ENCODE peak calls at places on chromosomes 13 and 19, in six cellular contexts. T, H, E, R, X and V are unnamed samples.

GRCh38 chr13:82294226-82294625 is 1588.0 kb downstream of the SLITRK1 start:
- DNase-seq in H (no peak), R (no peak), E (no peak), T (no peak), X (no peak), V (no peak)

GRCh38 chr19:5445667-5446066 is 9.6 kb upstream of the ZNRF4 start:
- DNase-seq in E (no peak), T (no peak), X (peak; percentile 8), H (no peak), R (peak; percentile 49), V (no peak)

GRCh38 chr19:966481-967088 is 17.6 kb upstream of the WDR18 start:
- DNase-seq in R (no peak), T (no peak), H (no peak), E (no peak), X (no peak), V (no peak)

GRCh38 chr19:49809155-49809986 is 3.7 kb downstream of the FUZ start:
- DNase-seq in X (no peak), E (peak; percentile 75), R (peak; percentile 42), H (peak; percentile 59), T (no peak), V (peak; percentile 53)

GRCh38 chr19:28981994-28982393 is 231.0 kb downstream of the UQCRFS1 start:
- DNase-seq in R (no peak), H (no peak), T (no peak), X (no peak), E (no peak), V (no peak)

GRCh38 chr19:19236173-19236572 is 24.4 kb downstream of the NCAN start:
- DNase-seq in T (no peak), E (no peak), R (no peak), X (no peak), H (no peak), V (no peak)

GRCh38 chr13:83350569-83350968 is 531.7 kb downstream of the SLITRK1 start:
- DNase-seq in E (no peak), H (no peak), T (no peak), R (peak; percentile 7), X (peak; percentile 4), V (no peak)

GRCh38 chr13:61880576-61881283 is 465.1 kb upstream of the PCDH20 start:
- DNase-seq in X (peak; percentile 25), E (peak; percentile 3), H (peak; percentile 7), T (peak; percentile 60), R (peak; percentile 34), V (no peak)

GRCh38 chr13:26589754-26590153 is 32.3 kb downstream of the WASF3 start:
- DNase-seq in R (no peak), E (no peak), H (no peak), T (no peak), X (peak; percentile 45), V (no peak)

GRCh38 chr19:50020481-50020880 is 4.7 kb downstream of the VRK3 start:
- DNase-seq in E (no peak), X (no peak), T (no peak), R (peak; percentile 62), H (no peak), V (no peak)

GRCh38 chr13:41520699-41521630 is 63.6 kb downstream of the RGCC start:
- DNase-seq in H (no peak), E (no peak), R (no peak), T (no peak), X (peak; percentile 30), V (no peak)

DNA sequence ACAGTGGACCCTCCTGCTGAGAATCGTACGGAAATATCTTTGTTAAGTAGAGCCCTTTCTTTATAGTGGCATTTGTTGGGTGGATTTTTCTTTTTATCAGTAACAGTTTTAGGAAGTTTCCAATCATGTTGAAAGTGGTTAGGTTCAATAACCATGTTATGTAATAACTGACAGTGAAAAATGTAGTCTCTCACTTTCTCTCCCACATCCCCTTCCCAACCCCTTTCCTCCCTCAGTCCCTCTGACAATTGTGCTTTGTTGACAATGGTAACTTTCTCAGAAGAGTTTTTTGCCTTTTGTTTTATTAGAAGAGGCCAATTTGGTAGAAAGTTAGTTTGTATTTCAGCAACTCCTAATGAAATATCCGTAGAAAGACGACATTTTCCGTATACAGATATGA is 77.8 kb upstream of the SLAIN1 start:
- DNase-seq in X (no peak), H (no peak), T (no peak), E (no peak), R (no peak), V (no peak)
- H3K9me3 ChIP-seq in X (no peaks in the 10 kb centered on the region), H (no peaks in the 10 kb centered on the region), T (no peaks in the 10 kb centered on the region), E (no peaks in the 10 kb centered on the region), R (no peaks in the 10 kb centered on the region), V (no peaks in the 10 kb centered on the region)

GRCh38 chr19:51915324-51915867 is 10.6 kb upstream of the ZNF649 start:
- DNase-seq in H (no peak), R (no peak), E (no peak), X (no peak), T (no peak), V (no peak)
- H3K9me3 ChIP-seq in H (peaks cover 95% of the 10 kb centered on the region), R (peaks cover 95% of the 10 kb centered on the region), E (peaks cover 54% of the 10 kb centered on the region), X (no peaks in the 10 kb centered on the region), T (peaks cover 19% of the 10 kb centered on the region), V (peaks cover 30% of the 10 kb centered on the region)

GRCh38 chr19:22610121-22610520 is 24.0 kb upstream of the ZNF492 start:
- DNase-seq in R (no peak), H (no peak), T (no peak), E (no peak), X (no peak), V (no peak)
- H3K9me3 ChIP-seq in R (peaks cover 15% of the 10 kb centered on the region), H (peaks cover 17% of the 10 kb centered on the region), T (no peaks in the 10 kb centered on the region), E (no peaks in the 10 kb centered on the region), X (no peaks in the 10 kb centered on the region), V (no peaks in the 10 kb centered on the region)

DNA sequence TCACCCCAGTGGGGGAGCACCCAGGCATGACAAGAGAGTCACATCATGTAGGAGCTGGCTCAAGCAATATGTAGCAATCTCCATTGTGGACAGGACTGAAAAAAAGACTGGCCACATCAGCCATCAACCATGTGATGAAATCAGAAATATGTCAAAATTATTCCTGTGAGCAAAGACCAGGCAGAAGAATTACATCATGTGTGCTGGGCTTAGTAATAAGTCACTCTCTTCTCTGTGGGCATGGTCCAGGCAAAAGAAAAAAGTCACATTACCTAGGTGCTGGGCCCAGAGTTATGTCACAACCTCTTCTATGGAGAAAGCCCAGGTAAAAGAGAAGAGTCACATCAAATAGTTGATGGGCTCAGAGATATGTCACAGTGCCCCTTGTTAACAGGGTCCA is 28.3 kb upstream of the ZNF729 start:
- DNase-seq in R (no peak), E (no peak), X (no peak), H (no peak), T (no peak), V (no peak)
- H3K9me3 ChIP-seq in R (peaks cover 25% of the 10 kb centered on the region), E (no peaks in the 10 kb centered on the region), X (peaks cover 3% of the 10 kb centered on the region), H (peaks cover 33% of the 10 kb centered on the region), T (no peaks in the 10 kb centered on the region), V (no peaks in the 10 kb centered on the region)

GRCh38 chr19:12015753-12016116 is 19.7 kb downstream of the ZNF433 start:
- DNase-seq in X (no peak), E (no peak), T (no peak), H (no peak), R (no peak), V (no peak)
- H3K9me3 ChIP-seq in X (peaks cover 18% of the 10 kb centered on the region), E (peaks cover 62% of the 10 kb centered on the region), T (peaks cover 2% of the 10 kb centered on the region), H (peaks cover 97% of the 10 kb centered on the region), R (peaks cover 12% of the 10 kb centered on the region), V (peaks cover 33% of the 10 kb centered on the region)

GRCh38 chr19:57870225-57870624 is 18.6 kb downstream of the ZNF814 start:
- DNase-seq in H (no peak), T (no peak), E (no peak), X (no peak), R (no peak), V (no peak)
- H3K9me3 ChIP-seq in H (peaks cover 100% of the 10 kb centered on the region), T (peaks cover 33% of the 10 kb centered on the region), E (peaks cover 78% of the 10 kb centered on the region), X (no peaks in the 10 kb centered on the region), R (peaks cover 92% of the 10 kb centered on the region), V (peaks cover 51% of the 10 kb centered on the region)

DNA sequence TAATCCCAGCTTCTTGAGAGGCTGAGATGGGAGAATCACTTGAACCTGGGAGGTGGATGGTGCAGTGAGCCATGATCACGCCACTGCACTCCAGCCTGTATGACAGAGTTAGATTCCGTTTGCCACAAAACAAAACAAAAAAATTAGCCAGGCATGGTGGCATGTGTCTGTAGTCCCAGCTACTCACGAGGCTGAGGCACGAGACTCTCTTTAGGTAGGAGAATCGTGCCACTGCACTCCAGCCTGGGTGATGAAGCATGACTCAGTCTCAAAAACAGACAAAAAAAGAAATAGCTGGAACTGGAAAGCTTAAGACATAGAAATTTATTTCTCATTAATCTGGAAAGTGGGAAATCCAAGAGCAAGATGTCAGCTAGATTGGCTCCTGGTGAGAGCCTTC is 20.2 kb upstream of the ZNF808 start:
- DNase-seq in E (no peak), T (no peak), R (no peak), X (no peak), H (no peak), V (no peak)
- H3K9me3 ChIP-seq in E (no peaks in the 10 kb centered on the region), T (no peaks in the 10 kb centered on the region), R (peaks cover 61% of the 10 kb centered on the region), X (no peaks in the 10 kb centered on the region), H (peaks cover 39% of the 10 kb centered on the region), V (peaks cover 8% of the 10 kb centered on the region)